ENCODE peak calls at places on chromosomes 16 and 17, in four cellular contexts. P is HepG2, D is K562, M is GM12878. H is an unnamed sample.

GRCh38 chr17:30323895-30324319 is 9.9 kb downstream of the TMIGD1 start:
- DNase-seq in D (no peak), M (no peak), P (no peak), H (peak)

GRCh38 chr17:11461993-11462548 is 136.2 kb upstream of the DNAH9 start:
- DNase-seq in D (no peak), P (no peak), M (no peak), H (no peak)

GRCh38 chr17:29613371-29613837 is 9.3 kb downstream of the CORO6 start:
- DNase-seq in M (no peak), D (no peak), P (peak), H (no peak)

GRCh38 chr17:80694085-80694991 is 149.7 kb downstream of the RPTOR start:
- DNase-seq in M (no peak), P (no peak), D (no peak), H (no peak)

GRCh38 chr17:44788139-44788538 is 29.4 kb downstream of the ADAM11 start:
- DNase-seq in P (no peak), D (no peak), M (no peak), H (no peak)

GRCh38 chr16:56424791-56425438 is 430 bp downstream of the AMFR start:
- DNase-seq in M (no peak), D (peak), P (no peak), H (no peak)

GRCh38 chr16:4263504-4264436 is 9.1 kb downstream of the TFAP4 start:
- DNase-seq in D (peak), M (no peak), P (peak), H (peak)

GRCh38 chr17:28738680-28739384 is 5.0 kb upstream of the TRAF4 start:
- DNase-seq in D (no peak), M (peak), P (no peak), H (no peak)

GRCh38 chr17:78143214-78144145 is 2.7 kb upstream of the C17orf99 start:
- DNase-seq in D (no peak), P (no peak), M (no peak), H (no peak)

GRCh38 chr17:63440127-63440769 is 5.9 kb downstream of the CYB561 start:
- DNase-seq in M (no peak), D (no peak), P (no peak), H (no peak)

GRCh38 chr16:87252269-87252970 is 64.8 kb downstream of the C16orf95 start:
- DNase-seq in M (no peak), D (no peak), P (no peak), H (no peak)

GRCh38 chr17:10768766-10769383 is 35.0 kb downstream of the TMEM238L start:
- DNase-seq in D (no peak), P (no peak), M (no peak), H (no peak)

GRCh38 chr17:77356690-77357201 is 216.0 kb downstream of the SEC14L1 start:
- DNase-seq in D (no peak), M (no peak), P (no peak), H (no peak)

GRCh38 chr17:31568140-31568938 is 176.9 kb downstream of the RAB11FIP4 start:
- DNase-seq in D (no peak), M (no peak), P (no peak), H (no peak)

GRCh38 chr17:5508855-5509254 is 22.5 kb downstream of the MIS12 start:
- DNase-seq in D (no peak), M (no peak), P (peak), H (no peak)

GRCh38 chr17:5237541-5238016 is 2.9 kb upstream of the SCIMP start:
- DNase-seq in M (peak), D (peak), P (peak), H (peak)

DNA sequence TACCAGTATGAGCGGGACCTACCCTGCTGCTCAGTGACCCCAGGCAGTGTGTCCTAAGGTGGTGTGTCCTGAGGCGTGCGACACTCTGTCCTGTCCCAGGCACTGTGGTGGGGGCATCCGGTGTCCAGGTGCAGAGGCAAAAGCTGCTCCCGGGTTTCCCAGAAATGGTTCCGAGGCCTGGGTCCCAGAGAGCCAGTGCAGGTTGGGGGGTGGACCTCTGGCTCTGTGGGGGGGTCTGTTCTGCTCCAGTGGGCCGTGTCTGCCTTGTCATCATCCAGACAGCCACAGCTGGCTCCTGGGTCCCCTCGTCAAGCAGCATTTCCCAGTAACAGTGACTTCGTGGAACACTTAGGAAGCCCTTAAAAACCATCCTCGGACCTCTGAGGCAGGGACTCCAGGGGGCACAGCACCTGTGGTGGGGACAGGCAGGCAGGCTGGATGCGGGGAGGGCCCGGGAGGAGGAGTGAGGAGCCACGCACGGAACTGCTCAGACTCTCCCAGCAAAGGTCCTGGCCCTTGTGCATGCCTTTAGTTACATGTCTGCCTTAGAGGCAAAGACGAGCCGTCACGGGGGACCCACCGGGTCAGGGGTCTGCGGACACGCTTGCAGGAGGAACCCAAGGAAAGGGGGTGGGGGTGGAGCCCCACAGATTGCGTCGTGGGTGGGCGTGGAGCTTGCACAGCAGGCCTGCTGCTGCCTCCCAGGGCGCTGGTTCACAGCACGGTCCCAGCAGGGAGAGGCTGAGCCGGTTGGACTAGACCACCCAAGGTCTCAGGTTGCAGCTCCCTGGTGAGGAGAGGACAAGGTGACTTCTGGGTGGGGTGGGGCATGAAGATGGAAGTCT is 5.6 kb downstream of the SLC16A3 start:
- DNase-seq in M (no peak), P (no peak), D (peak), H (no peak)
- TF ChIP-seq CHD4 in M (no peak), P (no peak), D (no peak), H (no peak)

GRCh38 chr17:1765576-1765975 is 3.7 kb downstream of the SERPINF1 start:
- DNase-seq in M (no peak), D (no peak), P (no peak), H (no peak)

GRCh38 chr17:1766382-1767135 is 4.7 kb downstream of the SERPINF1 start:
- DNase-seq in D (no peak), P (no peak), M (no peak), H (no peak)

GRCh38 chr17:1762233-1762905 is 509 bp downstream of the SERPINF1 start:
- DNase-seq in D (peak), M (no peak), P (peak), H (no peak)

GRCh38 chr17:1764274-1764673 is 2.4 kb downstream of the SERPINF1 start:
- DNase-seq in P (no peak), D (no peak), M (no peak), H (no peak)

DNA sequence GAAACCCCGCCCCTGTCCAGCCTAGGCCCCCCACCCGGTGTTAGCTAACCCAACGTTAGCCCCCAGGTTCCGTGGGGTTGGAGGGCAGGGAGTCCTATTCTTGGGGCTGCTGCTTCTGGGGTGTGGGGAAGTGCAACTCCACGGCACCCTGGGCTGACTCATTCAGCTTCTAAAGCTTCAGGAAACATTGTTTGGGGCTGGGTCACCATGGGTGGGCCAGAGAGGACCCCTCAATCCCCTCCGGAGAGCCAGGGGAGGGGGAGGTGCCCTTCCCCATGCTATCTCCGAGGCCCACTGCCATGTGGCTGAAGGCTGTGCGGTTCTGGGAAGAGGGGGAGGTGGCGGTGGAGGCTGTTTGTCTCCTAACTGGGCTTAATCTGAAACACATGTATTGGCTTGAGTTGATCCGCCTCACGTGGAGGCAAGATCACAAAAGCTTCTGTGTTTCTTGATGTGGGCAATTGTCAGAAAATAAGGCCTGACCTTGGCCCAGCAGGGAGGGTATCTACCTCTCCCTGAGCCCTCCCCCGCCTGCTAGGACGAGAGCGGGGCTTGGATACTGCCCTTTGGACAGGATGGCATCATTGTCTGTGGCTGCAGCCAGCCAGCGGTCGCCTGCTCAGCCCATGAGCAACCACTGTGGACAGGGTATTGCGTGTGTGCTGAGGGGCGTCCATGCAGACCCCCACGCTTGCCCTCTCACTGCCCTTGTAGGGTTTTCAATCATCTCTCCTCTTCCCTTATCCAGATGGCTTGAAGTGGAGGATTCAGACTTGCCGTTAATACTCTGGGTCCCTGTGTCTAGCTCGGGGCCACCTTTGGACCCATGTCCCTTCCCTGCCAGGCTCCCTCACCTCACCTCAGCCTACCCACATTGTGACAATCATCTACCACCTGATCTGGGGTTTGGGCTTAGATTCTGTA is 1.3 kb downstream of the SERPINF1 start:
- DNase-seq in M (no peak), P (peak), D (peak), H (no peak)
- TF ChIP-seq USF2 in M (no peak), P (peak), D (no peak), H (no peak)

GRCh38 chr17:55322451-55322985 is 57.8 kb downstream of the HLF start:
- DNase-seq in P (no peak), D (no peak), M (no peak), H (no peak)
- TF ChIP-seq CHD4 in P (no peak), D (no peak), M (no peak), H (no peak)

DNA sequence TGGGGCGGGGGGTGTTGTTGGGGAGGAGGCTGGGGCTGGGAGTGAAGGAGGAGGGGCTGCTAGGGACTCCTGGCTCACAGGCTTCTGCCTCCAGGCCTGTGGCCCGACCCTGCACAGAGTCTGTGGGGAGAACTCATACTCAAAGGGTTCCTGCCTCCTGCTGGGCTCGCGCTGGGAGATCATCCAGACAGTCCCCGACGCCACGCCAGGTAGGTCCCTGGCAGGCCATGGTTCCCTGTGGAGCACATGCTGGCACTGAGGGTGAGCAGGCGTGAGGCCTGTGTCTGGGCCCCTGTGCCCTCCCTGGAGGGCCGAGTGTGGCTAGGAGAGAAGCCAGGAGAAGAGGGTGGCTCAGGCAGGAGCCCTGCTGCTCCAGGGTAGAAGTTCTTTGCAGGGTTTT is 4.6 kb downstream of the ITGAD start:
- DNase-seq in P (no peak), M (no peak), D (no peak), H (no peak)
- TF ChIP-seq USF2 in P (no peak), M (no peak), D (no peak), H (no peak)

GRCh38 chr16:27721548-27722265 is 171.8 kb downstream of the KATNIP start:
- DNase-seq in P (peak), D (no peak), M (no peak), H (no peak)

GRCh38 chr16:27720731-27721547 is 171.0 kb downstream of the KATNIP start:
- DNase-seq in D (no peak), M (no peak), P (no peak), H (no peak)

GRCh38 chr16:27718767-27719445 is 169.0 kb downstream of the KATNIP start:
- DNase-seq in M (no peak), P (peak), D (no peak), H (no peak)

GRCh38 chr16:27717726-27718125 is 167.8 kb downstream of the KATNIP start:
- DNase-seq in P (no peak), D (no peak), M (no peak), H (no peak)

GRCh38 chr16:27718136-27718766 is 168.3 kb downstream of the KATNIP start:
- DNase-seq in P (peak), D (no peak), M (no peak), H (no peak)
- TF ChIP-seq CHD4 in P (no peak), D (no peak), M (no peak), H (no peak)

H was measured in A549.